ENCODE peak calls at places on chromosomes 5 and 9, in four cellular contexts. S is HepG2, O is K562, C is A549. G is an unnamed sample.

GRCh38 chr5:174239718-174240117 is 194.2 kb downstream of the NSG2 start:
- DNase-seq in O (no peak), S (no peak), C (no peak), G (no peak)

GRCh38 chr5:178123987-178124925 is 6.6 kb upstream of the RMND5B start:
- DNase-seq in C (no peak), S (no peak), O (no peak), G (no peak)

GRCh38 chr9:95756101-95756500 is 119.4 kb upstream of the ERCC6L2 start:
- DNase-seq in S (no peak), C (no peak), O (no peak), G (no peak)

GRCh38 chr5:73617510-73618279 is 8.3 kb upstream of the ARHGEF28 start:
- DNase-seq in C (no peak), O (no peak), S (no peak), G (no peak)

GRCh38 chr5:110945874-110946436 is 125.6 kb upstream of the TSLP start:
- DNase-seq in S (no peak), O (no peak), C (no peak), G (no peak)

GRCh38 chr5:157651623-157652376 is 438 bp downstream of the SOX30 start:
- DNase-seq in C (no peak), S (no peak), O (no peak), G (peak)

GRCh38 chr9:5510360-5510931 is at the start of gene PDCD1LG2:
- DNase-seq in C (no peak), S (no peak), O (no peak), G (no peak)

GRCh38 chr5:150116667-150117395 is 30.5 kb upstream of the CSF1R start:
- DNase-seq in S (no peak), O (peak), C (no peak), G (no peak)

GRCh38 chr9:27800159-27800558 is 226.9 kb upstream of the C9orf72 start:
- DNase-seq in S (no peak), O (no peak), C (no peak), G (no peak)
- TF ChIP-seq NR3C1 in S (no peak), O (no peak), C (no peak), G (no peak)

DNA sequence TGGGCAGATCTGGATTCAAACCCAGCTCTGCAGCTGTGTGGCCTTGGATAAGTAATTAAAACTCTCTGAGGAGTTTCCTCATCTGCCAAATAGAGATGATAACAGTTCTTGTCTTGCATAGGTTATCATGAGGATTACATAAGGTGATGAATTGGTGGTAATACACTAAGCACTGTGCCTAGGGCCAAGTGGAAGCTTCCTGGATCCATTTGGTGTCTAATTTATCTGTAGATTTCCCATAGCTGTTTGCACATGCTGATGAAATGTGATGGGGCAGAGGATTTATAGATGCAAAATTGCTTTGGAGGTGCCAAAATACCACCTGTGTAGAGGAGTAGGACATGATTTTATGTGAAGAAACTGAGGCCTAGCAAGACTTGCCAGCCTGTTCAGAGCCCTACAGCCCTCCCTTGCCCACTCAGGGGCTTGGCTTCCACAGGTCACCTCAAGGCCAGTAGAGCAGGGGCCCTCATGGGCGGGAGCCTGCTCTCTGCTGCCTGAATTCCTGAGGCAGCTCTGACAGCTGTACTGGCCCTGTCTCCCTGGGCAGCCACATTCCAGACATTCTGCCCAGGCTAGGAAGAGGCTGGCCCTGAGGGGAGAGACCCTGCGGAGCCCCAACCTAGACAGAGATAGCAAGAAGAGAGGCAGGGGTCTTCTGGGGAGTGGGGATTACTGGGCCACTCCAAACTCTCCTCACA is 5.9 kb upstream of the FAT2 start:
- DNase-seq in S (peak), O (no peak), C (no peak), G (peak)
- TF ChIP-seq NR3C1 in S (no peak), O (no peak), C (no peak), G (no peak)

GRCh38 chr5:124480964-124481363 is 265.5 kb downstream of the ZNF608 start:
- DNase-seq in O (no peak), C (no peak), S (no peak), G (no peak)
- TF ChIP-seq NR3C1 in O (no peak), C (no peak), S (no peak), G (no peak)

GRCh38 chr5:137448868-137449267 is 50.3 kb downstream of the SPOCK1 start:
- DNase-seq in C (no peak), S (no peak), O (no peak), G (no peak)
- TF ChIP-seq NR3C1 in C (no peak), S (no peak), O (no peak), G (no peak)

GRCh38 chr9:134606951-134607733 is 34.5 kb upstream of the COL5A1 start:
- DNase-seq in C (no peak), O (peak), S (no peak), G (peak)

GRCh38 chr9:134607971-134608370 is 33.6 kb upstream of the COL5A1 start:
- DNase-seq in S (no peak), O (no peak), C (no peak), G (no peak)

GRCh38 chr9:134605969-134606363 is 35.6 kb upstream of the COL5A1 start:
- DNase-seq in S (no peak), O (no peak), C (no peak), G (no peak)

GRCh38 chr9:134604834-134605233 is 36.8 kb upstream of the COL5A1 start:
- DNase-seq in S (no peak), O (no peak), C (no peak), G (no peak)

DNA sequence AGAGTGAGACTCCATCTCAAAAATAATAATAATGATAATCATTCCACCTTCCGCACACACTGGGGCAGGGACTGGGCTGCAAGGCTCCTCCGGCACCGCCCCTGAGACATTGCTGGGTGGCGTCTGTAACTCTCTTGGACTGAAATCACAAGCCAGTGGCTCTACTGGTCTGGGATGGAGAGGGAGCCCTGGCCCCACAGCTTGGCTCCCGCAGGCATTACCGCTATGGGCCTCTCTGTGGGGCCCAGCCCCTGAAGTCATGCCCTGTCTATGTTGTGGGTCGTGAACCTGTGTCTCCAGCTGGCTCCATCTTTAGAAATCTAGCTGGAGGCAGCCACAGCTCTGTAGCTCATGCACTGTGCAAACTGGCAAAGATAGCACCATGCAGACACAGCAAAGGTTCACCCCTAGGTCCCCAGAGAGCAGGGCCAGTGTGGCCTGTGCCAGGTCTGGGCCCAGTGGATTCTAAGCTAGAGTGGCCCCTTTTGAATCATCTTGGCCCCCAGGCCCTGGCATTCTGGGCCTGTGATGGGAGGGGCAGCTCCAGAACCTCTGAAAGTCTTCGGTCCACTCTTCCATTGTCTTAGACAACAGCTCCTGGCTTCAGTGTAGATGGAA is 36.1 kb upstream of the COL5A1 start:
- DNase-seq in O (no peak), C (no peak), S (no peak), G (no peak)
- TF ChIP-seq NR3C1 in O (no peak), C (no peak), S (no peak), G (no peak)

GRCh38 chr9:121562261-121562780 is 62.7 kb upstream of the GGTA1 start:
- DNase-seq in O (no peak), C (no peak), S (no peak), G (no peak)
- TF ChIP-seq NR3C1 in O (no peak), C (no peak), S (no peak), G (no peak)

DNA sequence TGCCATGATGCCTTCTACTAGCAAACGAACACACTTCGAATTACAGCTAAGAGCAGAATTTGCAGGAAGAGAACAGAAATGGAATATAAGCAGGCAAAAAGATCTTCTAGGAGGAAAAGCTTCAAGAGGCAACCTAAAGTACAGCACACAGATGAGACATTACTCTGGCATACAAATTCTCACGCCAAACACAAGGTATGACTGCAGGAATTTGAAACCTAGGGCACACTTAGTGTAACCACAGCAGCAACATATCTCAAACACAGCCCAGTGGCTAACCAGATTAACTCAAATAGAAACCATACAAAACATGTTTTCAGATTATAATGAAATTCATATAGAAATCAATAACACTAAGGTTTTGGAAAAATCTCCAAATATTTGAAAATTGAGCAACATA is 481.0 kb upstream of the RGMB start:
- DNase-seq in C (no peak), O (no peak), S (no peak), G (no peak)
- TF ChIP-seq NR3C1 in C (no peak), O (no peak), S (no peak), G (no peak)

G was measured in WTC11.